ENCODE peak calls at places on chromosomes 5 and 9, in four cellular contexts. V is K562, D is GM12878, A is HepG2. J is an unnamed sample.

GRCh38 chr9:98226516-98226915 is 28.9 kb downstream of the TBC1D2 start:
- DNase-seq in V (no peak), D (no peak), A (peak), J (no peak)

GRCh38 chr5:153613143-153613542 is 122.7 kb downstream of the GRIA1 start:
- DNase-seq in V (no peak), D (no peak), A (no peak), J (no peak)

GRCh38 chr9:133429216-133429613 is 7.0 kb downstream of the ADAMTS13 start:
- DNase-seq in V (no peak), D (no peak), A (no peak), J (no peak)

GRCh38 chr5:170791325-170791954 is 7.9 kb downstream of the GABRP start:
- DNase-seq in V (peak), D (no peak), A (peak), J (peak)

GRCh38 chr5:657570-657969 is 35.6 kb downstream of the TPPP start:
- DNase-seq in V (peak), D (no peak), A (no peak), J (no peak)

GRCh38 chr5:14265574-14265973 is 122.4 kb downstream of the TRIO start:
- DNase-seq in V (no peak), D (no peak), A (peak), J (no peak)

GRCh38 chr5:132369012-132369470 is 469 bp upstream of the SLC22A5 start:
- DNase-seq in V (no peak), D (no peak), A (no peak), J (no peak)

GRCh38 chr5:168401880-168402279 is 84.4 kb upstream of the RARS1 start:
- DNase-seq in V (no peak), D (no peak), A (no peak), J (no peak)

GRCh38 chr9:130332384-130332926 is 66.9 kb downstream of the HMCN2 start:
- DNase-seq in V (no peak), D (no peak), A (no peak), J (no peak)

GRCh38 chr9:99601506-99601905 is 220.2 kb upstream of the NR4A3 start:
- DNase-seq in V (no peak), D (no peak), A (no peak), J (peak)

GRCh38 chr9:91360551-91361293 is 996 bp downstream of the AUH start:
- DNase-seq in V (no peak), D (peak), A (no peak), J (no peak)

GRCh38 chr9:99690573-99690972 is 131.1 kb upstream of the NR4A3 start:
- DNase-seq in V (no peak), D (no peak), A (no peak), J (no peak)

GRCh38 chr9:36764364-36765076 is 191.8 kb downstream of the MELK start:
- DNase-seq in V (no peak), D (no peak), A (no peak), J (no peak)

GRCh38 chr9:107712390-107712789 is 222.8 kb upstream of the KLF4 start:
- DNase-seq in V (no peak), D (no peak), A (no peak), J (no peak)

GRCh38 chr9:133684461-133685361 is 48.5 kb downstream of the DBH start:
- DNase-seq in V (no peak), D (no peak), A (no peak), J (no peak)

GRCh38 chr9:115036691-115037090 is 81.3 kb downstream of the TNC start:
- DNase-seq in V (no peak), D (no peak), A (no peak), J (no peak)

GRCh38 chr5:56440871-56441740 is 208.0 kb upstream of the ANKRD55 start:
- DNase-seq in V (no peak), D (no peak), A (peak), J (peak)

GRCh38 chr9:128169925-128170324 is 9.9 kb downstream of the BBLN start:
- DNase-seq in V (no peak), D (no peak), A (no peak), J (no peak)

GRCh38 chr5:137231535-137231934 is 267.6 kb downstream of the SPOCK1 start:
- DNase-seq in V (no peak), D (no peak), A (no peak), J (no peak)

GRCh38 chr5:118692811-118693342 is 295.5 kb downstream of the DTWD2 start:
- DNase-seq in V (no peak), D (no peak), A (no peak), J (no peak)

GRCh38 chr9:136585531-136586120 is 39.8 kb upstream of the NOTCH1 start:
- DNase-seq in V (no peak), D (no peak), A (no peak), J (no peak)

GRCh38 chr9:136975624-136976023 is 1.7 kb upstream of the PTGDS start:
- DNase-seq in V (peak), D (no peak), A (peak), J (peak)

GRCh38 chr9:19408316-19408692 is 505 bp upstream of the ACER2 start:
- DNase-seq in V (peak), D (no peak), A (no peak), J (peak)

GRCh38 chr9:128081052-128081451 is 13.0 kb downstream of the SLC25A25 start:
- DNase-seq in V (peak), D (no peak), A (no peak), J (no peak)

GRCh38 chr9:123589666-123590239 is 233.8 kb downstream of the CRB2 start:
- DNase-seq in V (no peak), D (no peak), A (no peak), J (no peak)

GRCh38 chr5:74542477-74542876 is 98.1 kb downstream of the ENC1 start:
- DNase-seq in V (no peak), D (no peak), A (no peak), J (no peak)

GRCh38 chr5:136198453-136198852 is 5.5 kb upstream of the SMIM32 start:
- DNase-seq in V (no peak), D (no peak), A (no peak), J (no peak)

GRCh38 chr9:27371382-27371781 is 74.4 kb upstream of the EQTN start:
- DNase-seq in V (no peak), D (no peak), A (no peak), J (no peak)
- TF ChIP-seq FOXK2 in V (no peak), D (no peak), A (no peak), J (no peak)

DNA sequence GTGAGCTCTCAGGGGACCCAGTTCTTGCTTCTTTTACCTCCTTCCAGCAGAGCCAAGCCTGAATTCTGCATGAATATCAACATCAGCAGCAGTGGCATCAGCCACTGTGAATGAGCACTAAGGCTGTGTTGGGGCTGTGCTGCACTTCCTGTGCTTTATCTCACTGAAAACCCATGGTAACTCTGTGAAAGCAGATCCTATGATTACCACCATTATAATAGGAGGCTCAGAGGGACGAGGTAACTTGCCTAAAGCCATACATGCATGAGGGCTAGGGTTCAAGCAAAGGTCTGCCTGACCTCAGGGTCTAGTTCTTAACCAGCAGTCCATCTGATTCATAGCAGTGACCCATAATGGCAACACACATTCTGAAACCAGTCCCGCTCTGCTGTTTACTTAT is 60.5 kb upstream of the RAPGEF1 start:
- DNase-seq in V (no peak), D (no peak), A (no peak), J (no peak)
- TF ChIP-seq FOXK2 in V (no peak), D (no peak), A (no peak), J (no peak)

GRCh38 chr9:29325855-29326254 is 1752.6 kb upstream of the C9orf72 start:
- DNase-seq in V (no peak), D (no peak), A (no peak), J (no peak)
- TF ChIP-seq FOXK2 in V (no peak), D (no peak), A (no peak), J (no peak)

GRCh38 chr5:172669808-172670402 is 28.8 kb downstream of the NEURL1B start:
- DNase-seq in V (no peak), D (no peak), A (no peak), J (no peak)

GRCh38 chr5:172665049-172665541 is 24.0 kb downstream of the NEURL1B start:
- DNase-seq in V (no peak), D (no peak), A (no peak), J (no peak)

GRCh38 chr5:172664018-172664417 is 23.0 kb downstream of the NEURL1B start:
- DNase-seq in V (no peak), D (no peak), A (no peak), J (no peak)

GRCh38 chr5:172667786-172668735 is 27.0 kb downstream of the NEURL1B start:
- DNase-seq in V (no peak), D (no peak), A (no peak), J (no peak)

DNA sequence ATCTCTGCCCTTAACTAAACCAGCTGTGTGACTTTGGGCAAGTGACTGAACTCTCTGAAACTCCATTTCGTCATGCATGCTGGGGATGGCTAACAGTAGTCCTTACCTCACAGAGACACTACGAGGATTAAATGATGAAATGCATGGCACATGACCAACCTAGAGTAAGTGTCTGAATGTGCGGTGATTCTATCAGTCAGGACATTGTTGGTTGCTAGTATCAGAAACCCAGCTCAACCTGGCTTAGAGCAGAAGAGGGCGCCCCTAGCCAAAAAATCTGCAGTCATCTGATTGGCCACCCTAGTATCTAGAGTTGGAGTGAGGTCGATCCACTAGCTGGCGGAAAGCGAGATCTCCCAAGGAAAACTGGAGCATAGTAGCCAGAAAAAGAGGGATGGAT is 25.2 kb downstream of the NEURL1B start:
- DNase-seq in V (peak), D (no peak), A (peak), J (no peak)
- TF ChIP-seq FOXK2 in V (no peak), D (no peak), A (no peak), J (no peak)

DNA sequence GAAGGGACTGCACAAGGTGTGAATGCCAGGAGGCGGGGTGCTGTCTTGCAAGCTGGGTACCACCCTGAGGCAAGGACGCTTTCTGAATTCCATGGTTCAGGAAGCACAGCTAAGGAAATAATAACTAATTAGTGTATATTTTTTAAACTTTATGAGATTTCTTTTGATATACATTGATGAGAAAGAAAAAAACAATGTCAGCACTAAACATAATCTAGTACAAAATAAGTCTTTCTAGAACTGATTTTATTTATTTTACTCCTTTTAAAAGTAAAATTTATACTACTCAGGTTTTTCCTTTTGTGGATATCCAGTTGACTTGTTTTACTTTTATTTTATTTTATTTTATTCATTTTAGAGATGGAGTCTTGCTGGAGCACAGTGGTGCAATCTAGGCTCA is 3.6 kb downstream of the DNAJC21 start:
- DNase-seq in V (no peak), D (no peak), A (no peak), J (no peak)
- TF ChIP-seq FOXK2 in V (no peak), D (no peak), A (no peak), J (no peak)

GRCh38 chr5:178288373-178289368 is 56.1 kb upstream of the PHYKPL start:
- DNase-seq in V (no peak), D (no peak), A (no peak), J (no peak)
- TF ChIP-seq FOXK2 in V (no peak), D (no peak), A (no peak), J (no peak)

GRCh38 chr5:142104491-142104890 is 4.1 kb upstream of the NDFIP1 start:
- DNase-seq in V (no peak), D (no peak), A (no peak), J (no peak)
- TF ChIP-seq FOXK2 in V (no peak), D (no peak), A (no peak), J (no peak)

DNA sequence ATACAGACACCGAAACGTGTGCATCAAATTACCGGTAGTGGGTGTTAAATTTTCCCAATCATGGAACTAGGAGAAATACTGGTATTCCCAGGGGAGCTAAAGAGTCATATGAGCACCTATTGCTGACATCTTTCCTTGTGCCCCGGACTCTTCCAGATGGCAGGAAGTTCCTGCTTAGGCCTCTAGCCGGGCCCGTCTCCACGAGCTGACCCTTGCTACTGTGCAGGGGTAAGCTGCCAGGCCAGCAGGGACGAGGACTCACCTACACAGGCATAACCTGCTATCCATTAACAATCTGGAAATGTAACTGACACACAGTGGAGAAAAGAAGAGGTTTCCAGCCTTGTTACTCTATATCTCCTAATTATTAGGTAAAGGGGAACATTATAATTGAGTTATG is 16.2 kb upstream of the SSBP2 start:
- DNase-seq in V (no peak), D (no peak), A (no peak), J (no peak)
- TF ChIP-seq FOXK2 in V (no peak), D (no peak), A (no peak), J (no peak)

J was measured in HEK293T.